ENCODE peak calls at places on chromosome 10, in seven cellular contexts. G is ovary, N is esophagus squamous epithelium, P is HCT116, K is IMR-90, R is sigmoid colon, L is tibial nerve. X is an unnamed sample.

GRCh38 chr10:29977161-29977560 is 82.2 kb downstream of the JCAD start:
- DNase-seq in G (no peak), N (no peak), P (no peak), K (no peak), R (no peak), L (no peak), X (no peak)

GRCh38 chr10:132518572-132519381 is 18.8 kb upstream of the INPP5A start:
- DNase-seq in G (peak; percentile 74), N (no peak), P (peak; percentile 51), K (no peak), R (no peak), L (no peak), X (peak; percentile 87)

GRCh38 chr10:110326351-110327032 is 21.8 kb upstream of the SMNDC1 start:
- DNase-seq in G (no peak), N (no peak), P (peak; percentile 24), K (peak; percentile 97), R (no peak), L (no peak), X (no peak)

GRCh38 chr10:87038786-87039185 is 18.7 kb downstream of the FAM25A start:
- DNase-seq in G (no peak), N (no peak), P (no peak), K (no peak), R (no peak), L (no peak), X (peak; percentile 37)

GRCh38 chr10:97522071-97522470 is 23.3 kb downstream of the UBTD1 start:
- DNase-seq in G (no peak), N (no peak), P (no peak), K (no peak), R (no peak), L (no peak), X (no peak)

GRCh38 chr10:114703377-114704125 is 45.5 kb upstream of the ABLIM1 start:
- DNase-seq in G (no peak), N (no peak), P (no peak), K (peak; percentile 43), R (no peak), L (no peak), X (no peak)

GRCh38 chr10:21334891-21335696 is 190.4 kb downstream of the SKIDA1 start:
- DNase-seq in G (peak; percentile 50), N (no peak), P (no peak), K (peak; percentile 90), R (peak; percentile 70), L (peak; percentile 48), X (no peak)

GRCh38 chr10:15168296-15168780 is at the start of gene NMT2:
- DNase-seq in G (peak; percentile 91), N (peak; percentile 60), P (peak; percentile 68), K (no peak), R (no peak), L (peak; percentile 43), X (no peak)

GRCh38 chr10:30029890-30030261 is 29.5 kb downstream of the JCAD start:
- DNase-seq in G (no peak), N (no peak), P (no peak), K (no peak), R (peak; percentile 91), L (no peak), X (peak; percentile 18)

GRCh38 chr10:119526606-119527592 is 15.6 kb downstream of the RGS10 start:
- DNase-seq in G (no peak), N (no peak), P (no peak), K (peak; percentile 21), R (peak; percentile 53), L (no peak), X (no peak)

GRCh38 chr10:59454289-59454919 is 92.1 kb upstream of the FAM13C start:
- DNase-seq in G (no peak), N (no peak), P (no peak), K (no peak), R (no peak), L (no peak), X (no peak)

GRCh38 chr10:101297901-101298451 is 56.0 kb upstream of the BTRC start:
- DNase-seq in G (peak; percentile 69), N (no peak), P (peak; percentile 64), K (peak; percentile 39), R (peak; percentile 68), L (peak; percentile 52), X (peak; percentile 66)

GRCh38 chr10:110432084-110432483 is 65.6 kb upstream of the DUSP5 start:
- DNase-seq in G (no peak), N (no peak), P (no peak), K (no peak), R (peak; percentile 7), L (no peak), X (no peak)

GRCh38 chr10:21020545-21020944 is 123.4 kb upstream of the NEBL start:
- DNase-seq in G (no peak), N (no peak), P (peak; percentile 19), K (no peak), R (no peak), L (no peak), X (peak; percentile 14)

GRCh38 chr10:86635402-86635801 is 18.9 kb upstream of the OPN4 start:
- DNase-seq in G (no peak), N (no peak), P (no peak), K (peak; percentile 91), R (no peak), L (no peak), X (no peak)

GRCh38 chr10:123637326-123637880 is 28.8 kb upstream of the GPR26 start:
- DNase-seq in G (no peak), N (no peak), P (peak; percentile 24), K (no peak), R (no peak), L (no peak), X (no peak)

GRCh38 chr10:130725474-130725970 is 586.0 kb downstream of the TCERG1L start:
- DNase-seq in G (no peak), N (no peak), P (no peak), K (no peak), R (no peak), L (no peak), X (no peak)

GRCh38 chr10:30197186-30197585 is 137.8 kb upstream of the JCAD start:
- DNase-seq in G (no peak), N (no peak), P (no peak), K (no peak), R (no peak), L (no peak), X (no peak)

GRCh38 chr10:19488592-19489280 is 327.5 kb upstream of the PLXDC2 start:
- DNase-seq in G (peak; percentile 69), N (no peak), P (no peak), K (no peak), R (peak; percentile 73), L (no peak), X (peak; percentile 15)

GRCh38 chr10:128242641-128243040 is 116.4 kb upstream of the MKI67 start:
- DNase-seq in G (no peak), N (no peak), P (peak; percentile 8), K (no peak), R (no peak), L (no peak), X (no peak)

GRCh38 chr10:24912214-24912613 is 40.2 kb downstream of the PRTFDC1 start:
- DNase-seq in G (no peak), N (no peak), P (no peak), K (peak; percentile 43), R (no peak), L (no peak), X (no peak)

GRCh38 chr10:61791216-61791615 is 110.3 kb upstream of the ARID5B start:
- DNase-seq in G (no peak), N (no peak), P (no peak), K (peak; percentile 80), R (no peak), L (no peak), X (no peak)

GRCh38 chr10:61795147-61795546 is 106.4 kb upstream of the ARID5B start:
- DNase-seq in G (no peak), N (no peak), P (no peak), K (no peak), R (no peak), L (no peak), X (no peak)

GRCh38 chr10:61793760-61794713 is 107.5 kb upstream of the ARID5B start:
- DNase-seq in G (no peak), N (no peak), P (no peak), K (peak; percentile 79), R (no peak), L (no peak), X (no peak)

GRCh38 chr10:61792097-61792496 is 109.4 kb upstream of the ARID5B start:
- DNase-seq in G (no peak), N (no peak), P (no peak), K (no peak), R (no peak), L (no peak), X (no peak)

DNA sequence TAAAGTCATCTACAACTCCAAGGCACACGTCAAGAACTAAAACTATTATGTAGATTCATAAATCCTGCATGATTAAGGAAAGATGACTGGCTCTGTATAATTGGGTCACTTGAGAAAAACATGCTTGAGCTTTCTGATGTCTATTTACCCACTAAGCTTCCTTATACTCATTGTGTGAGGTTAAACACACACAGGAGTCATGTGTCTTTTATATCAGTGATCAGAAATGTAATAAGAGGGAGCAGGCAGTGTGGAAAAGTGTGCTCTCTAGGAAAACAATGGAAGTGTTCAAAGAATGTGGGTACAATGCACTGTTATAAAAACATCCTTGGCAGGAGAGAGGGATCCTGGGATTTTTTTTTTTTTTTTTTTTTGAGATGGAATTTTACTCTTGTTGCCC is 108.6 kb upstream of the ARID5B start:
- DNase-seq in G (no peak), N (no peak), P (no peak), K (no peak), R (no peak), L (no peak), X (no peak)
- H3K27ac ChIP-seq in G (no peak overlapping the region), N (no peak overlapping the region), P (no peak overlapping the region), K (peak overlapping the region; percentile 62), R (no peak overlapping the region), L (no peak overlapping the region), X (no peak overlapping the region)

GRCh38 chr10:117539271-117539876 is 3.2 kb upstream of the EMX2 start:
- DNase-seq in G (no peak), N (no peak), P (no peak), K (no peak), R (no peak), L (no peak), X (no peak)
- H3K27me3 ChIP-seq in G (no peaks in the 10 kb centered on the region), N (peaks cover 100% of the 10 kb centered on the region), P (no peaks in the 10 kb centered on the region), K (peaks cover 92% of the 10 kb centered on the region), R (peaks cover 69% of the 10 kb centered on the region), L (no peaks in the 10 kb centered on the region), X (peaks cover 100% of the 10 kb centered on the region)

DNA sequence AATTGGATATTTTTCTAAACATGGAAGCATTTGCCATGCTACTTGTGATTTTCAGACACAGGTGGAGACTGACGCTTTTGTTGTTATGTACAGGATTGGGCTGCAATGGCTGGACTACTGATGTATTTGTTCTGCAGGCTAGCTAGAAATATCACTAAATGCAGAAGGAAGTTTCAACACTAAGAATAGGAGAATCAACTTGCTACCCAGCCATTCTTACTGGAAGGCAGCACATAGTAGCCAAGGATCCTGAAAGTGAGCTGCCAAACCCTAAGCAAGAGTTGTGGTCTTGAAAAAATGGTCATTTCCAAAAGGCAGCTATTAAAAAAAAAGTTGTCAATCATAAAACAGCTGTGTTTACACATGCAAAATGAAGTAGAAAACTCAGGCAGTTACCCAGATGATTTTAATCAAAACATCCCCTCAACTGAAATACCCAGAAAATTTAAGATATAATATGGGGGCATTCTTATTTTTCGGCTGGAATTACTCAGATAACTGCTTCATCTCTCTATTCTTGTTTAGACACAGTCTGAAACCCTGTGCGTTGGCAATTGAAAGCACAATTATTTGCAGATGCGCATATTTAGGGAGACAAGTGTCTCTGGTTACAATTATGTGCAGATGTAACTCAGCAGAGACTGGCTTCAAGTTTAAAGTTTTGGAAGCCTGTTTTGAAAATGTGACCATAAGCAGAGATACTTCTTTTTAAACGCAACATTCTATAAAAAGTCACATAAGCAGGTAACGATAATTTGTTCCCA is 31.2 kb downstream of the GFRA1 start:
- DNase-seq in G (no peak), N (no peak), P (no peak), K (no peak), R (no peak), L (no peak), X (no peak)
- TF ChIP-seq POLR2A in G (no peak), N (no peak), P (no peak), K (no peak), R (no peak), L (no peak), X (no peak)

GRCh38 chr10:17784701-17785100 is 24.4 kb upstream of the MRC1 start:
- DNase-seq in G (no peak), N (no peak), P (no peak), K (peak; percentile 48), R (no peak), L (no peak), X (no peak)
- H3K27ac ChIP-seq in G (no peak overlapping the region), N (no peak overlapping the region), P (no peak overlapping the region), K (no peak overlapping the region), R (no peak overlapping the region), L (peak overlapping the region; percentile 50), X (peak overlapping the region; percentile 35)